ENCODE peak calls at places on chromosomes 16 and 17, in eight cellular contexts. Q, P, L, X, K, R, Y and F are unnamed samples.

GRCh38 chr17:77948690-77949114 is 9.8 kb upstream of the TNRC6C start:
- DNase-seq in Q (peak), P (no peak), L (no peak), X (peak), K (peak), R (no peak), Y (peak), F (no peak)

GRCh38 chr17:73340093-73340596 is 28.3 kb upstream of the CDC42EP4 start:
- DNase-seq in Q (no peak), P (no peak), L (peak), X (peak), K (no peak), R (no peak), Y (no peak), F (no peak)

GRCh38 chr17:19747829-19748806 is at the start of gene ALDH3A1:
- DNase-seq in Q (peak), P (no peak), L (no peak), X (peak), K (no peak), R (no peak), Y (no peak), F (no peak)

GRCh38 chr17:11986939-11987329 is 10.3 kb downstream of the ZNF18 start:
- DNase-seq in Q (peak), P (no peak), L (no peak), X (peak), K (no peak), R (no peak), Y (no peak), F (no peak)

GRCh38 chr16:13077816-13078215 is 176.4 kb downstream of the SHISA9 start:
- DNase-seq in Q (no peak), P (no peak), L (no peak), X (no peak), K (no peak), R (no peak), Y (no peak), F (no peak)

GRCh38 chr17:511833-512251 is 159.2 kb upstream of the RPH3AL start:
- DNase-seq in Q (no peak), P (no peak), L (no peak), X (peak), K (no peak), R (no peak), Y (peak), F (no peak)

GRCh38 chr17:78125138-78125913 is 3.2 kb downstream of the TMC6 start:
- DNase-seq in Q (no peak), P (no peak), L (no peak), X (no peak), K (no peak), R (peak), Y (no peak), F (no peak)

GRCh38 chr17:946510-947236 is 32.9 kb downstream of the NXN start:
- DNase-seq in Q (no peak), P (no peak), L (no peak), X (no peak), K (no peak), R (no peak), Y (no peak), F (no peak)

GRCh38 chr16:318628-319027 is 33.9 kb downstream of the AXIN1 start:
- DNase-seq in Q (peak), P (no peak), L (no peak), X (no peak), K (no peak), R (no peak), Y (no peak), F (no peak)

GRCh38 chr16:69083306-69083941 is 22.0 kb upstream of the HAS3 start:
- DNase-seq in Q (no peak), P (no peak), L (no peak), X (no peak), K (no peak), R (peak), Y (no peak), F (no peak)
- TF ChIP-seq CTCF in Q (peak), P (no peak), L (no peak), X (peak), K (no peak), R (no peak), Y (no peak), F (no peak)

GRCh38 chr17:42675348-42675983 is 1.3 kb downstream of the PLEKHH3 start:
- DNase-seq in Q (no peak), P (no peak), L (no peak), X (no peak), K (no peak), R (peak), Y (no peak), F (no peak)

GRCh38 chr17:42675984-42676423 is 790 bp downstream of the PLEKHH3 start:
- DNase-seq in Q (no peak), P (peak), L (peak), X (no peak), K (peak), R (peak), Y (no peak), F (no peak)

GRCh38 chr17:42674755-42675347 is 1.9 kb downstream of the PLEKHH3 start:
- DNase-seq in Q (peak), P (no peak), L (no peak), X (no peak), K (no peak), R (peak), Y (no peak), F (no peak)

GRCh38 chr17:42673266-42673884 is 3.4 kb downstream of the PLEKHH3 start:
- DNase-seq in Q (no peak), P (no peak), L (no peak), X (no peak), K (no peak), R (peak), Y (no peak), F (no peak)

DNA sequence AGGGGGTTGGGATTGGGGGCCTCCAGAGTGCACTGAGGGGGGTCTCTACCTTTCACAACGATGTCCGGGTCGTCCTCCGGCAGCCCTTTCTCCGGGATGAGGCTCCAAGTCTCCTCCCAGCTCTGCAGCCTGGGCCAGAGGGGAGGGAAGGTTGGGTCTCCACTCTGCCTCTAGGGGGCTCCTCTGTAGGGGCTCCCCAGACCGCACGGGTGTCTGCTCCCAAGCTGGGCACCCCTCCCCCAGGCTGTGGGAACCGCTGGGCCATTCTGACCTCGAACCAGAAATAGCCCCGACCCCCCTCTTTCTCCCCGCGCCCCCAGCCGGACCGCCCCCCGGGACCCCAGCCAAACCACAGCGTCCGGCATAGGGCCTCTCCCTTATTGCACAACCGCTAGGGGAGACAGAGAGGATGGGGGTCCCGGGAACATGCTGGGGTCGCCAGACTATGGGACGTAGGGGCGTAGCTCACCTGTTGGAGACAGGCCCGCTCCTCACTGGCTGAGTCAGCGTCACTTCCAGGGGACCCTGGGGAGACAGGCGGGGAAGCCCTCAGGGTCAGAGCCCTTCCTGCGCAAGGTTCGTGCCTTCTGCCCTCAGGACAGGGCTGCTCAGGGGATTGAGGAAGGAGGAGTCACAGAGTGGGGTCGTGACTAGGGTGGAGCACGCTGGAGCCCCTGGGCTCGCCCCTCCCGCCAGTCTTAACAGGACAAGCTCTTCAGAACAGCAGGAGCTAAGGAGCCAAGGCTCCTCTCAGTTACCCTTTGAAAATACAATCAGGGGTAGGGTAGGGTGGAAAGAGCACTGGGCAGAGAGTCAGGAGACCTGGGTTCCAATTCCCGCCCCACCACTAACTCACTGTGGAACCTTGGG is 2.7 kb downstream of the PLEKHH3 start:
- DNase-seq in Q (peak), P (peak), L (peak), X (no peak), K (peak), R (peak), Y (no peak), F (no peak)
- TF ChIP-seq CTCF in Q (peak), P (peak), L (peak), X (peak), K (no peak), R (peak), Y (peak), F (peak)

GRCh38 chr17:60090412-60090811 is 11.7 kb upstream of the HEATR6 start:
- DNase-seq in Q (no peak), P (no peak), L (no peak), X (no peak), K (no peak), R (no peak), Y (no peak), F (no peak)

GRCh38 chr17:60089097-60089844 is 10.6 kb upstream of the HEATR6 start:
- DNase-seq in Q (no peak), P (peak), L (no peak), X (no peak), K (no peak), R (no peak), Y (no peak), F (no peak)

GRCh38 chr17:60093694-60094093 is 15.0 kb upstream of the HEATR6 start:
- DNase-seq in Q (no peak), P (no peak), L (no peak), X (no peak), K (no peak), R (no peak), Y (no peak), F (no peak)

GRCh38 chr17:60091908-60092331 is 13.2 kb upstream of the HEATR6 start:
- DNase-seq in Q (no peak), P (no peak), L (no peak), X (peak), K (no peak), R (no peak), Y (no peak), F (no peak)

DNA sequence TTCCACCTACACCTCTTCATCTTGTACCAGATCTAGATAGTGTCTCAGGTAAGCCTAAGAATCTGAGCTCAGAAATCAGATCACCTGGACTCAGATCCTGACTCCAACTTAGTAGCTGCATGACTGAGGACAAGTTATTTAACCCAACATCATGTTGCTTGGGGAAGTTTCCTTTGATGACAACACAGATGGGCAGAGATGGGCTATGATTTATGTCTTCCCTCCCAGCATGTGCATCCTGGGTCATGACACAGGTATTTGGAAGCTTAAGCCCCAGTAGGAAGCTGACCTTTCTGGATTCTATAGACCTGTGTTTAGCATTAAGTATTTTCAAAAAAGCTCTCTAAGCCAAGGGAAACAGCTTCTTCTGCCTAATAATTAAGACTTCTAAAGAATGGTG is 12.4 kb upstream of the HEATR6 start:
- DNase-seq in Q (no peak), P (no peak), L (no peak), X (no peak), K (no peak), R (no peak), Y (no peak), F (no peak)
- TF ChIP-seq CTCF in Q (no peak), P (no peak), L (no peak), X (no peak), K (no peak), R (no peak), Y (no peak), F (no peak)

GRCh38 chr16:31451681-31452351 is 7.5 kb upstream of the ARMC5 start:
- DNase-seq in Q (peak), P (no peak), L (no peak), X (peak), K (peak), R (peak), Y (peak), F (no peak)
- TF ChIP-seq CTCF in Q (peak), P (no peak), L (peak), X (peak), K (no peak), R (peak), Y (peak), F (peak)

GRCh38 chr16:4309833-4310266 is 6.0 kb upstream of the GLIS2 start:
- DNase-seq in Q (peak), P (peak), L (no peak), X (peak), K (peak), R (peak), Y (no peak), F (no peak)

GRCh38 chr16:4309102-4309832 is 6.6 kb upstream of the GLIS2 start:
- DNase-seq in Q (no peak), P (no peak), L (no peak), X (no peak), K (no peak), R (no peak), Y (no peak), F (no peak)

GRCh38 chr16:4306439-4307214 is 9.2 kb upstream of the GLIS2 start:
- DNase-seq in Q (peak), P (peak), L (no peak), X (no peak), K (no peak), R (no peak), Y (no peak), F (no peak)

GRCh38 chr16:4303973-4304372 is 11.9 kb upstream of the GLIS2 start:
- DNase-seq in Q (no peak), P (no peak), L (no peak), X (no peak), K (no peak), R (no peak), Y (peak), F (no peak)

GRCh38 chr16:4307215-4308037 is 8.4 kb upstream of the GLIS2 start:
- DNase-seq in Q (peak), P (peak), L (peak), X (peak), K (peak), R (peak), Y (peak), F (peak)
- TF ChIP-seq CTCF in Q (no peak), P (no peak), L (no peak), X (no peak), K (no peak), R (no peak), Y (no peak), F (no peak)

DNA sequence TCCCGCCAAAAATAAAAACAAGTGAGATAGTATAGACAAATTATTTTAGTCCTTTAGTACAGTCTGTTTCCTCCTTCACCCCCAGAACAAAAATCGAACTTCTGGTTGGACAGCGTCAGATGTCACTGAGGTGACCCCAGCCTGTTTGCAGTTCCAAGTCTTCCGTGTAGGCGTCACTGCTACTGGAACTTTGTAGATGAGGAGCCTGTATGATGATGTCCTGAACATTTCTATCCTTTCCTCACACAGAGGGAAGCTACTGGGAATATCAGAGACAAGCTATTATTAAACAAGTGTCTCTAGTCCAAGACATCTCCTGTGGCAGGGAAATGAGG is 924 bp upstream of the VEZF1 start:
- DNase-seq in Q (peak), P (no peak), L (no peak), X (no peak), K (no peak), R (peak), Y (no peak), F (no peak)
- TF ChIP-seq CTCF in Q (no peak), P (no peak), L (no peak), X (no peak), K (no peak), R (no peak), Y (no peak), F (no peak)

GRCh38 chr17:46046957-46047356 is 47.9 kb downstream of the STH start:
- DNase-seq in Q (no peak), P (no peak), L (no peak), X (no peak), K (no peak), R (no peak), Y (no peak), F (no peak)
- TF ChIP-seq CTCF in Q (no peak), P (no peak), L (peak), X (no peak), K (no peak), R (no peak), Y (no peak), F (peak)

GRCh38 chr16:81553080-81553813 is 108.6 kb downstream of the CMIP start:
- DNase-seq in Q (no peak), P (no peak), L (no peak), X (peak), K (no peak), R (peak), Y (no peak), F (no peak)
- TF ChIP-seq CTCF in Q (no peak), P (no peak), L (no peak), X (no peak), K (no peak), R (no peak), Y (no peak), F (no peak)

GRCh38 chr16:53882310-53882709 is 178.4 kb downstream of the FTO start:
- DNase-seq in Q (no peak), P (no peak), L (no peak), X (no peak), K (no peak), R (no peak), Y (no peak), F (no peak)
- TF ChIP-seq CTCF in Q (no peak), P (no peak), L (no peak), X (peak), K (no peak), R (no peak), Y (no peak), F (no peak)